ENCODE peak calls at places on chromosomes 6 and 20, in six cellular contexts. One of them, this sample, is unnamed.
A peak's percentile ranks its signal among the peaks of the same experiment; 100 is the strongest.

GRCh38 chr20:16714765-16715164 is 15.1 kb upstream of the SNRPB2 start:
- DNase-seq in esophagus muscularis mucosa: no peak
- DNase-seq in effector memory CD8-positive, alpha-beta T cell: no peak
- DNase-seq in mammary epithelial cell: no peak
- DNase-seq in Right ventricle myocardium superior: no peak
- DNase-seq in fibroblast of gingiva: no peak
- DNase-seq in this sample: no peak

GRCh38 chr6:35495258-35496035 is 1.4 kb downstream of the TEAD3 start:
- DNase-seq in esophagus muscularis mucosa: no peak
- DNase-seq in effector memory CD8-positive, alpha-beta T cell: no peak
- DNase-seq in mammary epithelial cell: no peak
- DNase-seq in Right ventricle myocardium superior: peak; percentile 31
- DNase-seq in fibroblast of gingiva: peak; percentile 54
- DNase-seq in this sample: no peak

GRCh38 chr6:134267917-134268361 is 50.0 kb downstream of the SGK1 start:
- DNase-seq in esophagus muscularis mucosa: no peak
- DNase-seq in effector memory CD8-positive, alpha-beta T cell: no peak
- DNase-seq in mammary epithelial cell: no peak
- DNase-seq in Right ventricle myocardium superior: no peak
- DNase-seq in fibroblast of gingiva: no peak
- DNase-seq in this sample: no peak

GRCh38 chr6:7691675-7692452 is 34.0 kb upstream of the BMP6 start:
- DNase-seq in esophagus muscularis mucosa: no peak
- DNase-seq in effector memory CD8-positive, alpha-beta T cell: no peak
- DNase-seq in mammary epithelial cell: peak; percentile 99
- DNase-seq in Right ventricle myocardium superior: no peak
- DNase-seq in fibroblast of gingiva: no peak
- DNase-seq in this sample: no peak

GRCh38 chr20:63337786-63338420 is 23.2 kb downstream of the CHRNA4 start:
- DNase-seq in esophagus muscularis mucosa: no peak
- DNase-seq in effector memory CD8-positive, alpha-beta T cell: no peak
- DNase-seq in mammary epithelial cell: no peak
- DNase-seq in Right ventricle myocardium superior: no peak
- DNase-seq in fibroblast of gingiva: no peak
- DNase-seq in this sample: no peak

GRCh38 chr20:53707341-53708102 is 113.9 kb upstream of the ZNF217 start:
- DNase-seq in esophagus muscularis mucosa: no peak
- DNase-seq in effector memory CD8-positive, alpha-beta T cell: no peak
- DNase-seq in mammary epithelial cell: no peak
- DNase-seq in Right ventricle myocardium superior: no peak
- DNase-seq in fibroblast of gingiva: peak; percentile 16
- DNase-seq in this sample: no peak

GRCh38 chr20:56985286-56985685 is 281.2 kb downstream of the BMP7 start:
- DNase-seq in esophagus muscularis mucosa: no peak
- DNase-seq in effector memory CD8-positive, alpha-beta T cell: no peak
- DNase-seq in mammary epithelial cell: peak; percentile 72
- DNase-seq in Right ventricle myocardium superior: no peak
- DNase-seq in fibroblast of gingiva: no peak
- DNase-seq in this sample: no peak

GRCh38 chr6:149862901-149863595 is 1.1 kb downstream of the LRP11 start:
- DNase-seq in esophagus muscularis mucosa: no peak
- DNase-seq in effector memory CD8-positive, alpha-beta T cell: no peak
- DNase-seq in mammary epithelial cell: peak; percentile 87
- DNase-seq in Right ventricle myocardium superior: peak; percentile 86
- DNase-seq in fibroblast of gingiva: peak; percentile 98
- DNase-seq in this sample: peak; percentile 68

GRCh38 chr6:45667766-45668165 is 290.0 kb upstream of the SUPT3H start:
- DNase-seq in esophagus muscularis mucosa: no peak
- DNase-seq in effector memory CD8-positive, alpha-beta T cell: no peak
- DNase-seq in mammary epithelial cell: no peak
- DNase-seq in Right ventricle myocardium superior: no peak
- DNase-seq in fibroblast of gingiva: no peak
- DNase-seq in this sample: no peak

GRCh38 chr6:139960676-139961075 is 586.2 kb upstream of the CITED2 start:
- DNase-seq in esophagus muscularis mucosa: no peak
- DNase-seq in effector memory CD8-positive, alpha-beta T cell: no peak
- DNase-seq in mammary epithelial cell: no peak
- DNase-seq in Right ventricle myocardium superior: no peak
- DNase-seq in fibroblast of gingiva: no peak
- DNase-seq in this sample: no peak

GRCh38 chr6:21882066-21882465 is 288.5 kb downstream of the SOX4 start:
- DNase-seq in esophagus muscularis mucosa: no peak
- DNase-seq in effector memory CD8-positive, alpha-beta T cell: no peak
- DNase-seq in mammary epithelial cell: no peak
- DNase-seq in Right ventricle myocardium superior: no peak
- DNase-seq in fibroblast of gingiva: no peak
- DNase-seq in this sample: no peak

GRCh38 chr6:15626878-15627683 is 35.7 kb downstream of the DTNBP1 start:
- DNase-seq in esophagus muscularis mucosa: no peak
- DNase-seq in effector memory CD8-positive, alpha-beta T cell: no peak
- DNase-seq in mammary epithelial cell: no peak
- DNase-seq in Right ventricle myocardium superior: no peak
- DNase-seq in fibroblast of gingiva: no peak
- DNase-seq in this sample: no peak

GRCh38 chr20:50211065-50211464 is 20.4 kb downstream of the CEBPB start:
- DNase-seq in esophagus muscularis mucosa: no peak
- DNase-seq in effector memory CD8-positive, alpha-beta T cell: no peak
- DNase-seq in mammary epithelial cell: no peak
- DNase-seq in Right ventricle myocardium superior: no peak
- DNase-seq in fibroblast of gingiva: no peak
- DNase-seq in this sample: no peak

GRCh38 chr20:31570735-31571617 is 34.1 kb upstream of the ID1 start:
- DNase-seq in esophagus muscularis mucosa: no peak
- DNase-seq in effector memory CD8-positive, alpha-beta T cell: no peak
- DNase-seq in mammary epithelial cell: no peak
- DNase-seq in Right ventricle myocardium superior: no peak
- DNase-seq in fibroblast of gingiva: peak; percentile 76
- DNase-seq in this sample: no peak

GRCh38 chr20:24697411-24697810 is 228.0 kb downstream of the SYNDIG1 start:
- DNase-seq in esophagus muscularis mucosa: peak; percentile 60
- DNase-seq in effector memory CD8-positive, alpha-beta T cell: no peak
- DNase-seq in mammary epithelial cell: no peak
- DNase-seq in Right ventricle myocardium superior: no peak
- DNase-seq in fibroblast of gingiva: no peak
- DNase-seq in this sample: no peak

GRCh38 chr6:34246249-34246562 is 2.6 kb downstream of the SMIM29 start:
- DNase-seq in esophagus muscularis mucosa: no peak
- DNase-seq in effector memory CD8-positive, alpha-beta T cell: no peak
- DNase-seq in mammary epithelial cell: no peak
- DNase-seq in Right ventricle myocardium superior: no peak
- DNase-seq in fibroblast of gingiva: no peak
- DNase-seq in this sample: no peak

GRCh38 chr6:89927788-89928565 is 33.7 kb downstream of the GJA10 start:
- DNase-seq in esophagus muscularis mucosa: peak; percentile 60
- DNase-seq in effector memory CD8-positive, alpha-beta T cell: no peak
- DNase-seq in mammary epithelial cell: peak; percentile 62
- DNase-seq in Right ventricle myocardium superior: no peak
- DNase-seq in fibroblast of gingiva: no peak
- DNase-seq in this sample: no peak

GRCh38 chr6:1313755-1314503 is 2.0 kb downstream of the FOXQ1 start:
- DNase-seq in esophagus muscularis mucosa: no peak
- DNase-seq in effector memory CD8-positive, alpha-beta T cell: no peak
- DNase-seq in mammary epithelial cell: no peak
- DNase-seq in Right ventricle myocardium superior: no peak
- DNase-seq in fibroblast of gingiva: no peak
- DNase-seq in this sample: peak; percentile 87

GRCh38 chr20:49701313-49701731 is 12.4 kb downstream of the B4GALT5 start:
- DNase-seq in esophagus muscularis mucosa: no peak
- DNase-seq in effector memory CD8-positive, alpha-beta T cell: no peak
- DNase-seq in mammary epithelial cell: no peak
- DNase-seq in Right ventricle myocardium superior: no peak
- DNase-seq in fibroblast of gingiva: no peak
- DNase-seq in this sample: no peak

GRCh38 chr20:1804554-1804956 is 90.7 kb upstream of the SIRPA start:
- DNase-seq in esophagus muscularis mucosa: no peak
- DNase-seq in effector memory CD8-positive, alpha-beta T cell: no peak
- DNase-seq in mammary epithelial cell: no peak
- DNase-seq in Right ventricle myocardium superior: no peak
- DNase-seq in fibroblast of gingiva: no peak
- DNase-seq in this sample: no peak

GRCh38 chr20:42441862-42442196 is 747.9 kb downstream of the PTPRT start:
- DNase-seq in esophagus muscularis mucosa: no peak
- DNase-seq in effector memory CD8-positive, alpha-beta T cell: no peak
- DNase-seq in mammary epithelial cell: no peak
- DNase-seq in Right ventricle myocardium superior: no peak
- DNase-seq in fibroblast of gingiva: no peak
- DNase-seq in this sample: no peak

GRCh38 chr6:99850841-99851240 is 143.2 kb downstream of the MCHR2 start:
- DNase-seq in esophagus muscularis mucosa: no peak
- DNase-seq in effector memory CD8-positive, alpha-beta T cell: no peak
- DNase-seq in mammary epithelial cell: no peak
- DNase-seq in Right ventricle myocardium superior: no peak
- DNase-seq in fibroblast of gingiva: no peak
- DNase-seq in this sample: no peak

GRCh38 chr6:139219271-139219729 is 72.5 kb downstream of the TXLNB start:
- DNase-seq in esophagus muscularis mucosa: peak; percentile 93
- DNase-seq in effector memory CD8-positive, alpha-beta T cell: peak; percentile 48
- DNase-seq in mammary epithelial cell: peak; percentile 87
- DNase-seq in Right ventricle myocardium superior: peak; percentile 90
- DNase-seq in fibroblast of gingiva: peak; percentile 94
- DNase-seq in this sample: peak; percentile 89

GRCh38 chr20:44253528-44253927 is 6.4 kb downstream of the GDAP1L1 start:
- DNase-seq in esophagus muscularis mucosa: no peak
- DNase-seq in effector memory CD8-positive, alpha-beta T cell: no peak
- DNase-seq in mammary epithelial cell: no peak
- DNase-seq in Right ventricle myocardium superior: no peak
- DNase-seq in fibroblast of gingiva: no peak
- DNase-seq in this sample: no peak

GRCh38 chr6:66210964-66211363 is 503.9 kb upstream of the EYS start:
- DNase-seq in esophagus muscularis mucosa: no peak
- DNase-seq in effector memory CD8-positive, alpha-beta T cell: no peak
- DNase-seq in mammary epithelial cell: no peak
- DNase-seq in Right ventricle myocardium superior: no peak
- DNase-seq in fibroblast of gingiva: no peak
- DNase-seq in this sample: no peak

GRCh38 chr6:156657311-156657710 is 119.9 kb upstream of the ARID1B start:
- DNase-seq in esophagus muscularis mucosa: peak; percentile 29
- DNase-seq in effector memory CD8-positive, alpha-beta T cell: no peak
- DNase-seq in mammary epithelial cell: no peak
- DNase-seq in Right ventricle myocardium superior: no peak
- DNase-seq in fibroblast of gingiva: no peak
- DNase-seq in this sample: no peak

GRCh38 chr20:46078954-46079353 is 10.8 kb downstream of the NCOA5 start:
- DNase-seq in esophagus muscularis mucosa: peak; percentile 45
- DNase-seq in effector memory CD8-positive, alpha-beta T cell: no peak
- DNase-seq in mammary epithelial cell: no peak
- DNase-seq in Right ventricle myocardium superior: no peak
- DNase-seq in fibroblast of gingiva: no peak
- DNase-seq in this sample: no peak

GRCh38 chr20:63691711-63692435 is 4.6 kb upstream of the TNFRSF6B start:
- DNase-seq in esophagus muscularis mucosa: no peak
- DNase-seq in effector memory CD8-positive, alpha-beta T cell: no peak
- DNase-seq in mammary epithelial cell: no peak
- DNase-seq in Right ventricle myocardium superior: peak; percentile 32
- DNase-seq in fibroblast of gingiva: no peak
- DNase-seq in this sample: no peak

GRCh38 chr20:51811040-51811351 is 8.7 kb upstream of the SALL4 start:
- DNase-seq in esophagus muscularis mucosa: no peak
- DNase-seq in effector memory CD8-positive, alpha-beta T cell: no peak
- DNase-seq in mammary epithelial cell: no peak
- DNase-seq in Right ventricle myocardium superior: no peak
- DNase-seq in fibroblast of gingiva: peak; percentile 6
- DNase-seq in this sample: no peak

GRCh38 chr6:32529697-32530429 is at the start of gene HLA-DRB5:
- DNase-seq in esophagus muscularis mucosa: no peak
- DNase-seq in effector memory CD8-positive, alpha-beta T cell: peak; percentile 6
- DNase-seq in mammary epithelial cell: no peak
- DNase-seq in Right ventricle myocardium superior: peak; percentile 43
- DNase-seq in fibroblast of gingiva: no peak
- DNase-seq in this sample: peak; percentile 63

GRCh38 chr6:149075616-149076354 is 241.7 kb upstream of the TAB2 start:
- DNase-seq in esophagus muscularis mucosa: no peak
- DNase-seq in effector memory CD8-positive, alpha-beta T cell: no peak
- DNase-seq in mammary epithelial cell: peak; percentile 25
- DNase-seq in Right ventricle myocardium superior: no peak
- DNase-seq in fibroblast of gingiva: no peak
- DNase-seq in this sample: no peak

GRCh38 chr6:130293800-130294199 is 71.0 kb upstream of the SAMD3 start:
- DNase-seq in esophagus muscularis mucosa: no peak
- DNase-seq in effector memory CD8-positive, alpha-beta T cell: peak; percentile 28
- DNase-seq in mammary epithelial cell: peak; percentile 42
- DNase-seq in Right ventricle myocardium superior: no peak
- DNase-seq in fibroblast of gingiva: peak; percentile 60
- DNase-seq in this sample: no peak

GRCh38 chr20:4233520-4233919 is 218.2 kb upstream of the RNF24 start:
- DNase-seq in esophagus muscularis mucosa: no peak
- DNase-seq in effector memory CD8-positive, alpha-beta T cell: no peak
- DNase-seq in mammary epithelial cell: no peak
- DNase-seq in Right ventricle myocardium superior: no peak
- DNase-seq in fibroblast of gingiva: no peak
- DNase-seq in this sample: no peak